ENCODE peak calls at places on chromosomes 6 and 20, in nine cellular contexts. C is HTR-8/SVneo; X is MV-4-11; R is neural crest cell; D is iPS DF 6.9; L is stimulated activated CD8-positive, alpha-beta memory T cell treated with anti-CD3 and anti-CD28 coated beads, Interleukin-7, amount 100 ng/mL, for 24 hours; V is astrocyte; P is PC-9; I is Ammon's horn. U is an unnamed sample.

GRCh38 chr6:6661684-6662083 is 73.2 kb downstream of the LY86 start:
- DNase-seq in C (no peak), X (peak), R (no peak), D (no peak), L (no peak), V (peak), P (peak), I (peak), U (peak)

GRCh38 chr6:53130891-53131290 is 17.8 kb downstream of the GCM1 start:
- DNase-seq in C (no peak), X (no peak), R (no peak), D (no peak), L (no peak), V (no peak), P (no peak), I (no peak), U (no peak)

GRCh38 chr6:31179896-31180295 is 9.4 kb upstream of the POU5F1 start:
- DNase-seq in C (no peak), X (no peak), R (no peak), D (no peak), L (no peak), V (no peak), P (no peak), I (no peak), U (no peak)

GRCh38 chr20:38883981-38884733 is 42.1 kb upstream of the FAM83D start:
- DNase-seq in C (no peak), X (peak), R (no peak), D (no peak), L (no peak), V (no peak), P (no peak), I (no peak), U (no peak)

GRCh38 chr6:85568411-85568810 is 25.2 kb downstream of the SNX14 start:
- DNase-seq in C (no peak), X (no peak), R (no peak), D (no peak), L (no peak), V (no peak), P (no peak), I (no peak), U (no peak)

GRCh38 chr20:25050082-25050481 is 7.9 kb downstream of the ACSS1 start:
- DNase-seq in C (no peak), X (no peak), R (no peak), D (no peak), L (no peak), V (no peak), P (peak), I (no peak), U (peak)

GRCh38 chr6:33744895-33745546 is 1.7 kb downstream of the IP6K3 start:
- DNase-seq in C (no peak), X (no peak), R (no peak), D (no peak), L (no peak), V (no peak), P (no peak), I (no peak), U (no peak)

GRCh38 chr6:168744866-168745265 is 303.9 kb downstream of the SMOC2 start:
- DNase-seq in C (no peak), X (no peak), R (no peak), D (no peak), L (no peak), V (no peak), P (no peak), I (no peak), U (no peak)

GRCh38 chr6:24227556-24227955 is 101.5 kb downstream of the NRSN1 start:
- DNase-seq in C (no peak), X (no peak), R (no peak), D (no peak), L (no peak), V (no peak), P (no peak), I (no peak), U (no peak)

GRCh38 chr6:106870824-106871300 is 103.7 kb downstream of the CD24 start:
- DNase-seq in C (no peak), X (no peak), R (no peak), D (no peak), L (no peak), V (peak), P (peak), I (no peak), U (no peak)

GRCh38 chr6:91366781-91367180 is 779.9 kb upstream of the MAP3K7 start:
- DNase-seq in C (no peak), X (no peak), R (no peak), D (no peak), L (no peak), V (no peak), P (no peak), I (no peak), U (no peak)

GRCh38 chr6:24126586-24127192 is 674 bp downstream of the NRSN1 start:
- DNase-seq in C (peak), X (peak), R (peak), D (peak), L (no peak), V (peak), P (peak), I (peak), U (peak)

GRCh38 chr6:1029196-1029595 is 282.7 kb upstream of the FOXQ1 start:
- DNase-seq in C (no peak), X (no peak), R (no peak), D (no peak), L (no peak), V (no peak), P (no peak), I (no peak), U (no peak)

GRCh38 chr6:150528648-150529285 is 70.9 kb upstream of the PLEKHG1 start:
- DNase-seq in C (peak), X (no peak), R (peak), D (peak), L (no peak), V (peak), P (no peak), I (peak), U (peak)

GRCh38 chr6:6466967-6467761 is 121.4 kb upstream of the LY86 start:
- DNase-seq in C (no peak), X (no peak), R (no peak), D (no peak), L (no peak), V (no peak), P (no peak), I (no peak), U (peak)

GRCh38 chr20:42051935-42052334 is 433.8 kb upstream of the CHD6 start:
- DNase-seq in C (no peak), X (no peak), R (no peak), D (no peak), L (no peak), V (no peak), P (no peak), I (no peak), U (no peak)

GRCh38 chr20:3082955-3083952 is 1.3 kb downstream of the AVP start:
- DNase-seq in C (no peak), X (no peak), R (no peak), D (no peak), L (no peak), V (no peak), P (no peak), I (no peak), U (no peak)

GRCh38 chr20:51450221-51450712 is 92.3 kb downstream of the NFATC2 start:
- DNase-seq in C (no peak), X (no peak), R (no peak), D (no peak), L (no peak), V (no peak), P (no peak), I (no peak), U (no peak)

GRCh38 chr20:49979030-49979832 is 3.5 kb upstream of the SNAI1 start:
- DNase-seq in C (peak), X (no peak), R (peak), D (no peak), L (peak), V (no peak), P (peak), I (peak), U (peak)

GRCh38 chr6:154615483-154616025 is 105.1 kb upstream of the CNKSR3 start:
- DNase-seq in C (peak), X (no peak), R (no peak), D (no peak), L (no peak), V (peak), P (peak), I (peak), U (no peak)

GRCh38 chr6:141539617-141540016 is 593.1 kb upstream of the GJE1 start:
- DNase-seq in C (no peak), X (no peak), R (no peak), D (no peak), L (no peak), V (no peak), P (no peak), I (no peak), U (no peak)

GRCh38 chr20:47524385-47524784 is 22.7 kb downstream of the NCOA3 start:
- DNase-seq in C (no peak), X (no peak), R (no peak), D (no peak), L (no peak), V (no peak), P (no peak), I (no peak), U (no peak)

GRCh38 chr6:44004625-44005506 is 122.4 kb downstream of the MRPL14 start:
- DNase-seq in C (no peak), X (peak), R (no peak), D (no peak), L (no peak), V (no peak), P (no peak), I (no peak), U (no peak)

GRCh38 chr6:88725111-88725711 is 238.2 kb downstream of the RNGTT start:
- DNase-seq in C (no peak), X (no peak), R (peak), D (peak), L (no peak), V (peak), P (no peak), I (no peak), U (no peak)

GRCh38 chr6:52422156-52422555 is 2.0 kb downstream of the EFHC1 start:
- DNase-seq in C (no peak), X (no peak), R (no peak), D (no peak), L (no peak), V (no peak), P (no peak), I (no peak), U (no peak)

GRCh38 chr6:47061631-47062300 is 19.6 kb upstream of the ADGRF1 start:
- DNase-seq in C (no peak), X (no peak), R (no peak), D (no peak), L (no peak), V (peak), P (peak), I (peak), U (no peak)

GRCh38 chr6:54011277-54011648 is 100.0 kb upstream of the MLIP start:
- DNase-seq in C (no peak), X (no peak), R (no peak), D (no peak), L (no peak), V (no peak), P (no peak), I (no peak), U (no peak)

U was measured in retina.